ENCODE peak calls at places on chromosomes 11 and 22, in four cellular contexts. Y is cardiac muscle cell, C is choroid plexus epithelial cell, B is mucosa of descending colon. R is an unnamed sample.

GRCh38 chr11:80529722-80530121 is 1088.9 kb upstream of the TENM4 start:
- DNase-seq in B (no peak), C (no peak), Y (no peak), R (no peak)

GRCh38 chr11:94647926-94648325 is 80.8 kb downstream of the PIWIL4 start:
- DNase-seq in C (no peak), Y (peak), B (no peak), R (no peak)

GRCh38 chr11:134282121-134283045 is 6.2 kb downstream of the GLB1L3 start:
- DNase-seq in C (no peak), Y (no peak), B (no peak), R (no peak)

GRCh38 chr11:88266919-88267318 is 70.6 kb downstream of the CTSC start:
- DNase-seq in C (no peak), Y (no peak), B (no peak), R (no peak)

GRCh38 chr11:92130432-92130831 is 94.2 kb upstream of the FAT3 start:
- DNase-seq in Y (peak), C (peak), B (no peak), R (peak)

GRCh38 chr22:20420157-20420842 is 17.3 kb downstream of the SCARF2 start:
- DNase-seq in Y (no peak), C (no peak), B (no peak), R (no peak)

GRCh38 chr11:85694385-85694980 is 8.5 kb upstream of the CCDC89 start:
- DNase-seq in Y (peak), B (no peak), C (peak), R (peak)

GRCh38 chr22:41052661-41053490 is 39.5 kb upstream of the EP300 start:
- DNase-seq in C (peak), Y (peak), B (no peak), R (peak)

GRCh38 chr11:27387362-27387761 is 24.3 kb upstream of the CCDC34 start:
- DNase-seq in Y (no peak), C (no peak), B (no peak), R (no peak)

GRCh38 chr11:40877256-40877655 is 582.2 kb downstream of the LRRC4C start:
- DNase-seq in B (no peak), Y (no peak), C (no peak), R (peak)

GRCh38 chr11:134536677-134537076 is 124.6 kb upstream of the B3GAT1 start:
- DNase-seq in C (no peak), Y (no peak), B (no peak), R (no peak)

GRCh38 chr22:22103078-22103593 is 120.5 kb upstream of the TOP3B start:
- DNase-seq in C (peak), Y (no peak), B (no peak), R (no peak)

GRCh38 chr22:46914916-46915894 is 152.8 kb downstream of the TBC1D22A start:
- DNase-seq in Y (no peak), B (no peak), C (no peak), R (no peak)

GRCh38 chr22:48944756-48945620 is 882.7 kb downstream of the BRD1 start:
- DNase-seq in C (no peak), Y (no peak), B (no peak), R (no peak)

GRCh38 chr11:117230286-117230961 is 1.4 kb downstream of the PCSK7 start:
- DNase-seq in Y (peak), C (peak), B (no peak), R (peak)

GRCh38 chr11:1391165-1392010 is 1.7 kb downstream of the BRSK2 start:
- DNase-seq in B (no peak), Y (no peak), C (no peak), R (no peak)

GRCh38 chr22:49052023-49052538 is 775.6 kb downstream of the BRD1 start:
- DNase-seq in C (peak), Y (peak), B (no peak), R (no peak)

GRCh38 chr11:96741068-96741467 is 351.3 kb downstream of the JRKL start:
- DNase-seq in B (no peak), Y (peak), C (peak), R (no peak)

GRCh38 chr11:9276571-9276970 is 11.4 kb upstream of the DENND5A start:
- DNase-seq in Y (no peak), C (no peak), B (no peak), R (peak)

GRCh38 chr11:117999354-117999993 is 13.3 kb downstream of the IL10RA start:
- DNase-seq in B (peak), C (no peak), Y (no peak), R (no peak)

GRCh38 chr11:72812968-72813739 is 1.1 kb upstream of the ATG16L2 start:
- DNase-seq in C (peak), Y (peak), B (peak), R (peak)

GRCh38 chr11:117395476-117395875 is 67.8 kb downstream of the CEP164 start:
- DNase-seq in B (no peak), C (no peak), Y (no peak), R (no peak)

GRCh38 chr11:116980136-116980793 is 118.0 kb downstream of the SIK3 start:
- DNase-seq in B (no peak), Y (no peak), C (no peak), R (no peak)

GRCh38 chr11:88521354-88522310 is 184.1 kb upstream of the CTSC start:
- DNase-seq in C (peak), Y (no peak), B (no peak), R (no peak)

GRCh38 chr11:22728600-22729394 is 62.4 kb downstream of the GAS2 start:
- DNase-seq in Y (no peak), B (no peak), C (no peak), R (no peak)

GRCh38 chr11:103257360-103257759 is 148.1 kb downstream of the DYNC2H1 start:
- DNase-seq in C (peak), Y (peak), B (no peak), R (peak)

DNA sequence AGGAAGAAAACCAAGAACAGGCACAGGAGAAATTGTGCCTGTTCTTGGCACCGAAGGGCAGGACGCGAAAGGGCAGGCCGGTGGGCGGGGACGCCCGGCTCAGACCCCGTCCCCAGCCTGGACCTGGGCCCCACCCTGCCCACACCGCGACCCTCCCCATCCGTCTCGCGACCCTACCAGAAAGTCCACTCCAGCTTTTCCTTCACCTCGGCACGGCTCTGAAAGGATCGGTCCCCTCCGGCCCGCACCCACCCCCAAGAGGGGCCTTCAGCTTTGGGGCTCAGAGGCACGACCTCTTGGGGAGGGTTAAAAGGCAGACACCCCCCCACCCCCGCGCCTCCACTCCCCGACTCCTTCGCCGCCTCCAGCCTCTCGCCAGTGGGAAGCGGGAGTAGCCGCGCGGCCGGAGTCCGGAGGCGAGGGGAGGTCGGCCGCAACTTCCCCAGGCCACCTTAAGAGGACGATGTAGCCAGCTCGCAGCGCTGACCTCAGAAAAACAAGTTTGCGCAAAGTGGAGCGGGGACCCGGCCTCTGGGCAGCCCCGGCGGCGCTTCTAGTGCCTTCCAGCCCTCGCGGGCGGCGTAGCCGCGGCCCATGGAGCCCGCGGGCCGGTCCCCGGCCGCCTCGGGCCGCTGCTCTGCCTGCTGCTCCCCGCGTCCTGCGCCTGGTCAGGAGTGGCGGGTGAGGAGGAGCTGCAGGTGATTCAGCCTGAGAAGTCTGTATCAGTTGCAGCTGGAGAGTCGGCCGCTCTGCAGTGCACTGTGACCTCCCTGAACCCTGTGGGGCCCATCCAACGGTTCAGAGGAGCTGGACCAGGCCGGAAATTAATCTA is 4.3 kb downstream of the SEC14L6 start:
- DNase-seq in Y (peak), C (no peak), B (no peak), R (no peak)
- H3K4me3 ChIP-seq in Y (peak), C (peak), B (no peak), R (no peak)

GRCh38 chr11:71372693-71373657 is 75.2 kb downstream of the DHCR7 start:
- DNase-seq in B (no peak), Y (peak), C (peak), R (peak)
- TF ChIP-seq CTCF in B (no peak), Y (peak), C (peak), R (peak)

GRCh38 chr11:131912127-131912526 is 541.7 kb downstream of the NTM start:
- DNase-seq in B (no peak), Y (no peak), C (no peak), R (no peak)

GRCh38 chr11:131908316-131908715 is 537.9 kb downstream of the NTM start:
- DNase-seq in B (no peak), C (no peak), Y (no peak), R (peak)

GRCh38 chr11:131913267-131913666 is 542.9 kb downstream of the NTM start:
- DNase-seq in Y (no peak), B (no peak), C (peak), R (no peak)

GRCh38 chr11:131909426-131910200 is 539.2 kb downstream of the NTM start:
- DNase-seq in Y (no peak), C (no peak), B (no peak), R (no peak)

GRCh38 chr11:131910491-131911387 is 540.3 kb downstream of the NTM start:
- DNase-seq in C (peak), B (no peak), Y (peak), R (peak)
- H3K4me3 ChIP-seq in C (peak), B (no peak), Y (peak), R (peak)

DNA sequence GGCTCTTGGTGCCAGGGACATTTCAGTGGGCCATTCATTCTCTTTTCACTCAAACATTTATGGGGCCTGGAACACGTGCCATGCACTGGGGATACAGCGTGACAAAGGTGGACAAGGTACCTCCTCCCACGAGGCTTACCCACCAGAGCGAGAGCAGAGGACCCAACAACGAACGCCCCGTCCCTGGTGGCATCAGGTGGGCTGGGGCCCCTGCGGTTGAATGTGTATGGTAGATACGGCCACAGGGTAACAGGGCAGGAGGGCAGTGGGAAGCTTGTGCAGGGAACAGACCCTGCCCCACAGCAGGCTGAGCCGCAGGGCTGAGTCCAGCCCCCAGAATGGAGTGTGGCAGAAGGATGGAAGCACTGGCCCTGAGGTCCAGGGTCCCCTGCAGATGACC is 81.1 kb downstream of the LRRC32 start:
- DNase-seq in B (peak), C (no peak), Y (no peak), R (no peak)
- TF ChIP-seq CTCF in B (no peak), C (no peak), Y (no peak), R (no peak)

DNA sequence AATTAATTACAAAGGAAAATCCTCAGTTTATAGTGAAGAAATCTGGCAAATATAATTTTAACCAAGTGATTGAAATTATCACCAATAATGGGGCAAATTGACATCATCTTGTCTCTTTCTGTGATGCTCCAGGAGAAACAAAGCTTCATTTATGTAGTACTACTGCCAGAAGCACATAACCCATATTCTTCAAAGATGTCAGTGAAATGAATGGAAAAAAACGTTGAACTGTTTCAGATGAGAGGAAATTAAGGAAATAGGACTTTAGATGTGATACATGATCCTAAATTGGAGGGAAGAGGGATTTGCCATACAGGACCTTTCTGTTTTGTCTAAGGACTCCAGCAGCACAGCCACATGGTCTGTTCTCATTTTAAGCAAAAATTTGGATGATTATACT is 57.6 kb downstream of the PPP6R3 start:
- DNase-seq in Y (no peak), C (no peak), B (no peak), R (no peak)
- H3K4me3 ChIP-seq in Y (no peak), C (no peak), B (no peak), R (no peak)